ENCODE peak calls at places on chromosomes 12 and 14, in six cellular contexts. B, O, Q, L, I and H are unnamed samples.

GRCh38 chr12:94795053-94795452 is 144.7 kb upstream of the TMCC3 start:
- DNase-seq in L (no peak), Q (no peak), B (no peak), O (no peak), I (no peak), H (no peak)

GRCh38 chr14:65976771-65977170 is 509.4 kb upstream of the CCDC196 start:
- DNase-seq in L (peak; percentile 31), I (no peak), O (no peak), B (no peak), Q (no peak), H (no peak)

GRCh38 chr12:27615331-27615891 is 80.8 kb upstream of the REP15 start:
- DNase-seq in B (no peak), L (peak; percentile 74), Q (no peak), I (no peak), O (no peak), H (no peak)

GRCh38 chr12:19972325-19973288 is 395.7 kb upstream of the PDE3A start:
- DNase-seq in Q (no peak), O (no peak), B (no peak), L (no peak), I (no peak), H (no peak)

GRCh38 chr14:63045234-63045611 is at the start of gene KCNH5:
- DNase-seq in B (peak; percentile 64), O (peak; percentile 17), I (no peak), L (peak; percentile 47), Q (peak; percentile 18), H (peak; percentile 25)

GRCh38 chr14:104219731-104220224 is 81.4 kb downstream of the KIF26A start:
- DNase-seq in L (no peak), I (no peak), B (no peak), O (peak; percentile 3), Q (no peak), H (no peak)

GRCh38 chr14:52240623-52241022 is 26.9 kb upstream of the PTGDR start:
- DNase-seq in L (no peak), I (no peak), O (no peak), B (no peak), Q (no peak), H (no peak)

GRCh38 chr12:105480162-105480561 is 149.7 kb downstream of the C12orf75 start:
- DNase-seq in I (no peak), O (no peak), L (peak; percentile 18), B (no peak), Q (no peak), H (no peak)

GRCh38 chr12:28698541-28698940 is 450.5 kb upstream of the FAR2 start:
- DNase-seq in B (no peak), Q (no peak), I (no peak), O (no peak), L (no peak), H (no peak)

GRCh38 chr12:47307680-47308399 is 228.1 kb upstream of the AMIGO2 start:
- DNase-seq in B (peak; percentile 46), O (no peak), I (peak; percentile 68), L (peak; percentile 70), Q (no peak), H (no peak)

GRCh38 chr12:75964150-75964549 is 67.4 kb downstream of the PHLDA1 start:
- DNase-seq in L (no peak), Q (no peak), I (peak; percentile 37), B (peak; percentile 23), O (no peak), H (no peak)

GRCh38 chr12:2291182-2291832 is 238.5 kb downstream of the CACNA1C start:
- DNase-seq in O (no peak), Q (no peak), B (peak; percentile 51), L (peak; percentile 49), I (peak; percentile 39), H (no peak)

DNA sequence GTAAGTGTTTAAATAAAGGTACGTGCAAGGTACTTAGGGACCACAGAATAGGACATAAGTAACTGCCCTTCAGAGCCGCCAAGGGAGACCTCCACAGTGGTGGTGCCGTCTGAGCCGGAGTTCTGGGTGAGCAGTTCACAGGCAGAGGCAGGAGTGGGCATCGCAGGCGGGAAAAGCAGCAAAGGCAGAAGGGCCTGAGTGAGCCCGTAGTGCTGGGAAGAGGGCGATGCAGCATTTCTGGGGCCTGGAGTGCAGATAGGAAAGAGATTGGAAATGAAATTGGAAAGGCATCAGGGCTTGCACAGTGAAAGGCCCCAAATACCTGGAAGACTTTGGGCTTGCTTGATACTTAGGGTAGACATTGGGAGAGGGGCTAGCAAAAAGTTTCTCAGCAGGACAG is 32.9 kb downstream of the EVL start:
- DNase-seq in I (no peak), L (no peak), O (no peak), Q (no peak), B (no peak), H (no peak)
- H3K27ac ChIP-seq in I (no peak overlapping the region), L (no peak overlapping the region), O (no peak overlapping the region), Q (no peak overlapping the region), B (no peak overlapping the region), H (no peak overlapping the region)

GRCh38 chr14:35336171-35337073 is 44.2 kb downstream of the PSMA6 start:
- DNase-seq in I (peak; percentile 99), O (peak; percentile 93), Q (peak; percentile 98), L (no peak), B (peak; percentile 95), H (peak; percentile 95)

GRCh38 chr14:35333797-35334743 is 41.9 kb downstream of the PSMA6 start:
- DNase-seq in B (no peak), L (no peak), Q (no peak), O (no peak), I (no peak), H (no peak)

GRCh38 chr14:35337074-35337556 is 44.9 kb downstream of the PSMA6 start:
- DNase-seq in I (no peak), L (no peak), O (no peak), B (no peak), Q (no peak), H (no peak)

GRCh38 chr14:35337557-35338255 is 45.5 kb downstream of the PSMA6 start:
- DNase-seq in B (no peak), O (no peak), L (no peak), Q (no peak), I (peak; percentile 92), H (no peak)

GRCh38 chr14:35335388-35336092 is 43.4 kb downstream of the PSMA6 start:
- DNase-seq in I (peak; percentile 92), B (peak; percentile 58), Q (peak; percentile 72), L (no peak), O (peak; percentile 53), H (no peak)
- H3K4me1 ChIP-seq in I (peaks cover 81% of the 10 kb centered on the region), B (peaks cover 73% of the 10 kb centered on the region), Q (peaks cover 25% of the 10 kb centered on the region), L (no peaks in the 10 kb centered on the region), O (peaks cover 32% of the 10 kb centered on the region), H (peaks cover 55% of the 10 kb centered on the region)

GRCh38 chr14:24334431-24335271 is at the start of gene ADCY4:
- DNase-seq in L (peak; percentile 50), B (no peak), O (peak; percentile 51), Q (no peak), I (no peak), H (peak; percentile 70)
- H3K27me3 ChIP-seq in L (no peaks in the 10 kb centered on the region), B (no peaks in the 10 kb centered on the region), O (peaks cover 46% of the 10 kb centered on the region), Q (no peaks in the 10 kb centered on the region), I (peaks cover 11% of the 10 kb centered on the region), H (peaks cover 10% of the 10 kb centered on the region)

GRCh38 chr12:8950287-8950574 is 786 bp upstream of the M6PR start:
- DNase-seq in O (no peak), B (no peak), L (no peak), Q (no peak), I (no peak), H (no peak)
- H3K27ac ChIP-seq in O (peak overlapping the region; percentile 99), B (peak overlapping the region; percentile 99), L (peak overlapping the region; percentile 91), Q (peak overlapping the region; percentile 100), I (peak overlapping the region; percentile 98), H (peak overlapping the region; percentile 86)

DNA sequence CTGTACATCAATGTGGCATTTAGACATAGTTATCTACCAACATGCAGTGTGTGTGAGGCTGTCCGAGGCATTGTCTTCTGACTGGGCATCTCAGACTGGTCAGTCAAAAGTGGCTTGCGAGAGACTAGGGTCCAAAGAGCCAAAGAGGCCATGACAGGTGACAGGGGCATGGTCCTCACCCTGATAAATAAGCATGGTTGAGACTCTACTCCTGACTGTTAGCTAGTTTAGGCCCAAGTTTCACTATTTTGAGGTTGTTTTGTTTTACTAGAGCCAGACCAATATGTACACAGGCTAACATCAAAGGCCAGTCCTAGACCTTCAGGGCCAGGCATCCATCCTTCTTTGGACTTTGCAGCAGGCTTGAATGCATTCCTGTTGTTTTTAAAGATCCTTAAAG is 76.9 kb upstream of the SRSF5 start:
- DNase-seq in I (no peak), L (no peak), B (no peak), O (no peak), Q (no peak), H (no peak)
- H3K4me1 ChIP-seq in I (peaks cover 77% of the 10 kb centered on the region), L (peaks cover 16% of the 10 kb centered on the region), B (peaks cover 35% of the 10 kb centered on the region), O (peaks cover 49% of the 10 kb centered on the region), Q (peaks cover 4% of the 10 kb centered on the region), H (peaks cover 80% of the 10 kb centered on the region)

GRCh38 chr12:132209654-132210222 is 65.5 kb downstream of the NOC4L start:
- DNase-seq in I (no peak), L (no peak), B (no peak), O (no peak), Q (no peak), H (no peak)

GRCh38 chr12:132206093-132206434 is 61.8 kb downstream of the NOC4L start:
- DNase-seq in Q (no peak), I (no peak), B (no peak), L (no peak), O (no peak), H (no peak)

GRCh38 chr12:132210223-132211055 is 66.2 kb downstream of the NOC4L start:
- DNase-seq in L (no peak), O (no peak), Q (no peak), B (no peak), I (no peak), H (no peak)

GRCh38 chr12:132207083-132207775 is 63.0 kb downstream of the NOC4L start:
- DNase-seq in I (no peak), B (no peak), L (no peak), Q (no peak), O (no peak), H (no peak)

GRCh38 chr12:132208153-132208823 is 64.0 kb downstream of the NOC4L start:
- DNase-seq in B (no peak), I (no peak), L (no peak), O (no peak), Q (no peak), H (no peak)
- H3K27me3 ChIP-seq in B (no peaks in the 10 kb centered on the region), I (peaks cover 21% of the 10 kb centered on the region), L (peaks cover 24% of the 10 kb centered on the region), O (peaks cover 58% of the 10 kb centered on the region), Q (peaks cover 13% of the 10 kb centered on the region), H (peaks cover 12% of the 10 kb centered on the region)

GRCh38 chr12:70383886-70384285 is 17.8 kb downstream of the KCNMB4 start:
- DNase-seq in O (no peak), L (no peak), I (no peak), B (no peak), Q (no peak), H (no peak)
- H3K27ac ChIP-seq in O (no peak overlapping the region), L (no peak overlapping the region), I (no peak overlapping the region), B (no peak overlapping the region), Q (no peak overlapping the region), H (no peak overlapping the region)